ENCODE peak calls at places on chromosomes 1 and 21, in six cellular contexts. P, A, F, Y, S and I are unnamed samples.

GRCh38 chr1:111768023-111768422 is 12.3 kb downstream of the DDX20 start:
- DNase-seq in P (no peak), A (no peak), S (no peak), Y (no peak), F (no peak), I (no peak)

GRCh38 chr1:89943846-89944781 is 50.8 kb upstream of the ZNF326 start:
- DNase-seq in P (no peak), Y (peak), A (no peak), S (no peak), F (no peak), I (no peak)

GRCh38 chr1:167630568-167631385 is 745 bp downstream of the RCSD1 start:
- DNase-seq in S (no peak), F (no peak), A (peak), P (no peak), Y (no peak), I (no peak)

GRCh38 chr21:45228171-45228641 is 59.5 kb downstream of the POFUT2 start:
- DNase-seq in Y (peak), F (no peak), A (no peak), P (no peak), S (no peak), I (no peak)

GRCh38 chr1:117607471-117607870 is 1.6 kb downstream of the TENT5C start:
- DNase-seq in S (no peak), A (peak), F (no peak), Y (no peak), P (peak), I (peak)

GRCh38 chr1:94081566-94082344 is 39.2 kb downstream of the ABCA4 start:
- DNase-seq in F (no peak), P (no peak), S (no peak), A (no peak), Y (peak), I (no peak)

GRCh38 chr1:27940297-27940696 is 5.5 kb downstream of the SMPDL3B start:
- DNase-seq in A (no peak), P (peak), F (no peak), Y (no peak), S (no peak), I (no peak)

GRCh38 chr1:7386226-7387052 is 384.7 kb upstream of the VAMP3 start:
- DNase-seq in F (no peak), P (peak), A (no peak), Y (no peak), S (no peak), I (no peak)

GRCh38 chr1:243798726-243799125 is 51.3 kb downstream of the AKT3 start:
- DNase-seq in S (no peak), P (no peak), A (no peak), Y (peak), F (no peak), I (no peak)

GRCh38 chr1:200626853-200627534 is 6.4 kb upstream of the KIF14 start:
- DNase-seq in F (no peak), Y (no peak), S (no peak), A (no peak), P (no peak), I (no peak)

GRCh38 chr1:71667224-71667623 is 586.4 kb upstream of the ZRANB2 start:
- DNase-seq in F (no peak), P (no peak), A (no peak), Y (peak), S (no peak), I (no peak)

GRCh38 chr21:45318556-45319341 is 31.1 kb upstream of the POFUT2 start:
- DNase-seq in A (no peak), P (peak), Y (peak), S (peak), F (no peak), I (no peak)

GRCh38 chr1:169859001-169859400 is 34.7 kb downstream of the SCYL3 start:
- DNase-seq in A (no peak), P (no peak), Y (no peak), S (no peak), F (no peak), I (no peak)

GRCh38 chr1:97247196-97247595 is 525.6 kb downstream of the PTBP2 start:
- DNase-seq in Y (peak), P (no peak), F (no peak), A (no peak), S (no peak), I (no peak)

GRCh38 chr1:185929759-185930158 is 195.6 kb downstream of the HMCN1 start:
- DNase-seq in P (no peak), Y (peak), F (no peak), S (no peak), A (no peak), I (no peak)

GRCh38 chr1:51288578-51288977 is 41.8 kb downstream of the TTC39A start:
- DNase-seq in F (no peak), A (no peak), P (peak), Y (no peak), S (no peak), I (no peak)

GRCh38 chr1:51287966-51288365 is 42.4 kb downstream of the TTC39A start:
- DNase-seq in A (no peak), F (no peak), Y (no peak), S (peak), P (no peak), I (no peak)

GRCh38 chr1:51293898-51294515 is 36.4 kb downstream of the TTC39A start:
- DNase-seq in P (peak), S (peak), F (no peak), A (no peak), Y (no peak), I (no peak)

GRCh38 chr1:51289676-51290488 is 40.5 kb downstream of the TTC39A start:
- DNase-seq in S (no peak), F (no peak), P (peak), A (no peak), Y (no peak), I (no peak)

GRCh38 chr1:51290489-51290847 is 39.9 kb downstream of the TTC39A start:
- DNase-seq in P (peak), A (no peak), F (no peak), S (no peak), Y (no peak), I (no peak)
- TF ChIP-seq POLR2A in P (no peak), A (no peak), F (no peak), S (no peak), Y (no peak), I (no peak)

DNA sequence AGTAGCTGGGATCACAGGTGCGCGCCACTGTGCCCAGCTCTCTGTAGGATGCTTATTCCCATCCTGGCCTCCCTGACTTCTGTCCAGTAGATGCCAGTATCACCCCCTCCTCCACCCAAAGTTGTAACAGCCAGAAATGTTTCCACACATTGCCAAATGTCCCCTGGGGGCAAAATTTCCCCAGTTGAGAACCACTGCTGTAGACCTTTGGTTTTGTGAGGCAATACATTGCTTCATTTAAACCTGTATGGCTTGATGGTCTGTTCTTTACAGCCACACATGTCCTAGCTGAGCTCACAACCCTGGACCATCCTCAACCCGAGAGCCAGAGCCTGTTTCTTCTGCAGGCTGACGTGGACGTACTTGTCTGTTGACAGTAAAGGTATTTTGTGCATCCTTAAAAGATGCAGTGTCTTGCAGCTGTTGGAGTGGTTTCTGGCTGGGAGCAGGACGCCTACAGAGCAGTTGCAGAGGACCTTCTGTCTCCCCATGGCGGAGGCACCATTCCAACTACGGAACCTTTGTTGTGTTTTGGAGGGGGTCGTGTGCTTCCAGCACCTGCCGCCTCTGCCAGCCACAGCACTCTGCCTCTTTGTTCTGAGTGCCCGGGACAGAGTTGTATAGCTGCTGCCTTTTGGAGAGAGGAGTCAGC is 26.6 kb downstream of the DOP1B start:
- DNase-seq in A (no peak), P (no peak), Y (no peak), F (no peak), S (no peak), I (no peak)
- TF ChIP-seq POLR2A in A (no peak), P (no peak), Y (no peak), F (no peak), S (no peak), I (no peak)

GRCh38 chr1:230122361-230123279 is 55.6 kb downstream of the GALNT2 start:
- DNase-seq in F (no peak), P (no peak), A (no peak), Y (no peak), S (no peak), I (no peak)
- TF ChIP-seq POLR2A in F (no peak), P (no peak), A (no peak), Y (no peak), S (no peak), I (no peak)

GRCh38 chr1:165630629-165631402 is at the start of gene MGST3:
- DNase-seq in A (peak), S (peak), F (peak), Y (peak), P (peak), I (peak)
- TF ChIP-seq POLR2A in A (peak), S (peak), F (peak), Y (peak), P (peak), I (peak)

GRCh38 chr1:244844155-244845121 is 9.0 kb downstream of the COX20 start:
- DNase-seq in Y (no peak), A (no peak), F (no peak), P (no peak), S (no peak), I (no peak)
- TF ChIP-seq POLR2A in Y (no peak), A (peak), F (no peak), P (no peak), S (no peak), I (no peak)